ENCODE peak calls at places on chromosomes 6 and 20, in four cellular contexts. D is GM12878, J is HepG2, E is SK-N-SH. I is an unnamed sample.

GRCh38 chr6:11771473-11772048 is 7.0 kb downstream of the ADTRP start:
- DNase-seq in D (no peak), J (no peak), E (no peak), I (no peak)

GRCh38 chr20:36819662-36820061 is 46.1 kb upstream of the DSN1 start:
- DNase-seq in D (no peak), J (no peak), E (no peak), I (no peak)

GRCh38 chr6:108608453-108609275 is 47.9 kb downstream of the FOXO3 start:
- DNase-seq in D (no peak), J (no peak), E (no peak), I (no peak)

GRCh38 chr6:40177596-40177995 is 243.3 kb upstream of the MOCS1 start:
- DNase-seq in D (no peak), J (no peak), E (no peak), I (no peak)

GRCh38 chr6:159012201-159012600 is 12.2 kb upstream of the RSPH3 start:
- DNase-seq in D (no peak), J (no peak), E (no peak), I (no peak)

GRCh38 chr6:150547511-150548222 is 52.0 kb upstream of the PLEKHG1 start:
- DNase-seq in D (no peak), J (peak), E (no peak), I (no peak)

GRCh38 chr6:2264932-2265331 is 19.5 kb upstream of the GMDS start:
- DNase-seq in D (no peak), J (no peak), E (no peak), I (no peak)

GRCh38 chr6:122726649-122727048 is 52.9 kb upstream of the FABP7 start:
- DNase-seq in D (no peak), J (peak), E (peak), I (peak)

GRCh38 chr6:111256646-111257045 is 169.3 kb downstream of the SLC16A10 start:
- DNase-seq in D (no peak), J (peak), E (no peak), I (peak)

GRCh38 chr6:143507358-143508145 is 4.0 kb downstream of the FUCA2 start:
- DNase-seq in D (no peak), J (no peak), E (no peak), I (no peak)

GRCh38 chr6:108157972-108158441 is 7.8 kb upstream of the NR2E1 start:
- DNase-seq in D (no peak), J (no peak), E (peak), I (peak)

GRCh38 chr6:121463087-121463486 is 27.6 kb downstream of the GJA1 start:
- DNase-seq in D (no peak), J (no peak), E (no peak), I (no peak)

GRCh38 chr6:27592107-27592480 is 119.2 kb upstream of the ZNF184 start:
- DNase-seq in D (no peak), J (no peak), E (no peak), I (no peak)

GRCh38 chr20:56689318-56689717 is 60.2 kb downstream of the TFAP2C start:
- DNase-seq in D (no peak), J (no peak), E (no peak), I (no peak)

GRCh38 chr20:46283426-46283825 is 24.9 kb downstream of the CDH22 start:
- DNase-seq in D (no peak), J (no peak), E (no peak), I (peak)

GRCh38 chr20:25057234-25058050 is 497 bp downstream of the ACSS1 start:
- DNase-seq in D (no peak), J (no peak), E (peak), I (peak)

GRCh38 chr20:39676857-39677351 is 714.8 kb downstream of the DHX35 start:
- DNase-seq in D (no peak), J (no peak), E (no peak), I (no peak)

GRCh38 chr20:63027425-63028389 is 20.9 kb upstream of the BHLHE23 start:
- DNase-seq in D (no peak), J (no peak), E (peak), I (peak)

GRCh38 chr6:75305573-75305972 is 21.0 kb upstream of the TMEM30A start:
- DNase-seq in D (no peak), J (no peak), E (no peak), I (no peak)

GRCh38 chr6:11770546-11771466 is 7.8 kb downstream of the ADTRP start:
- DNase-seq in D (no peak), J (no peak), E (peak), I (peak)

GRCh38 chr6:53593001-53593488 is 48.1 kb upstream of the GCLC start:
- DNase-seq in D (no peak), J (no peak), E (no peak), I (no peak)

GRCh38 chr6:154276810-154277577 is 79.6 kb downstream of the IPCEF1 start:
- DNase-seq in D (no peak), J (peak), E (peak), I (peak)

GRCh38 chr6:148430897-148431296 is 88.3 kb downstream of the SASH1 start:
- DNase-seq in D (no peak), J (no peak), E (no peak), I (no peak)

GRCh38 chr20:51596656-51597388 is 54.3 kb upstream of the NFATC2 start:
- DNase-seq in D (no peak), J (no peak), E (no peak), I (no peak)

GRCh38 chr6:34544052-34544604 is 12.0 kb downstream of the SPDEF start:
- DNase-seq in D (no peak), J (no peak), E (no peak), I (no peak)

GRCh38 chr20:9051508-9051907 is 17.4 kb upstream of the PLCB4 start:
- DNase-seq in D (no peak), J (peak), E (no peak), I (peak)

GRCh38 chr20:20064303-20064702 is 12.0 kb downstream of the CFAP61 start:
- DNase-seq in D (no peak), J (peak), E (no peak), I (no peak)

GRCh38 chr20:20065366-20065765 is 13.0 kb downstream of the CFAP61 start:
- DNase-seq in D (no peak), J (no peak), E (no peak), I (no peak)

DNA sequence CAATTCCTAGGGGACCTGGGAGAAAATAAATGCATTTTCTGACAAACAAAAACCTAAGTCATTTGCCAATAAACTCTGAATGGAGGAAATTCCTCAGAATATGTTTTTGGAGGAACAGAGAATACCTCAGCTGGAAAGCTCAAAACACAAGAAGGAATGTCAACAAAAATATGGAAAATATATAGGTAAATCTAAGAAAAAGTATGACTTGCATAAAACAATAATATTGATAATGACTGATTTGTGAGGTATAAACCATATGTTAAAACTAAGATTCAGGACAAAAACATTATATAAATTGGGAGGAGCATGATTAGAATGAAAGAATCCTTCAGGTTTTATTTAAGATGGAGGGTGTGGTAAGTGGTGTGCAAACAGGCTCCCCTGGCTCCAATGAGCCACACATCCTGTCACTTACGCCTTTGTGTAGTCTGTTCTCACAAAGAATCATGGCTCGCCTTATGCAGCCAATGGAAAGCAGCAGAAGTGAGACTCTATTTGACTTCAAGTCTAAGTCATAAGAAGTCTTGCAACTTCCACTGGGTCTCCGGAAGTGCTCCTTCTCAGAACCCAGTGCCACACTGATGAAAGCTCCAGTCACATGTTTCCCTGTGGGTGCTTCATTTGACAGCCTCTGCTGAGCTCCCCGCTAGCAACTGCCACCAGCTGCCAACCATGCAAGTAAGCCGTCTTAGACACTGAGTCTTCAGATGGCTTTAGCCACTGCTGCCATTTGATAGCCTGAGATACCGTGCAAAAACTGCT is 8.1 kb downstream of the CFAP61 start:
- DNase-seq in D (no peak), J (no peak), E (no peak), I (no peak)
- TF ChIP-seq PBX3 in D (no peak), J (no peak), E (no peak), I (no peak)

GRCh38 chr6:166515072-166515810 is 71.2 kb downstream of the RAMACL start:
- DNase-seq in D (no peak), J (peak), E (no peak), I (peak)
- TF ChIP-seq PBX3 in D (no peak), J (no peak), E (peak), I (no peak)

DNA sequence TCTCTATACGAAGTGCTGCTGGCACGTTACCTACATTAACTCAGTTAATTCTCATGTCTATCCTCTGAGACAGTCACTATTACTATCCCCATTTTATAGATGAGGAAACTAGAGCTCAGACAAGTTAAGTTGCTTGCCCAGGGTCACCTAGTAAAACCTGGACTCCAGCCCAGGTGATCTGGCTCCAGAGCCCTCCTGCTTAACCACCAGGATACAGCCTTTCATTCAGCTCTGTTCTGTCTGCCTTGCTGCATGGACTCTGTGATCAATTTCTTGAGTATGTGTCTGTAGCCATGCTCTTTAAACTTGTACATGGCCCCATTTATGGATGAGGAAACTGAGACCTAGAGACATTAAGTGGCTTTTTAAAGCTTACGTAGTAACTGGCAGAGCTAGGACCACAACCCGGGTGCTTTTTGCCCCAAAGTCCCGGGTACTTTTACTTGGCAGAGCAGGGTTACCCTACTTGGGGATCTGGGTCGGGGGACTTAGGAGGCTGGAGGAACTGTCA is 4.7 kb downstream of the CDKN1A start:
- DNase-seq in D (no peak), J (no peak), E (no peak), I (no peak)
- TF ChIP-seq PBX3 in D (no peak), J (no peak), E (no peak), I (no peak)

GRCh38 chr20:59084041-59084841 is 41.7 kb upstream of the PRELID3B start:
- DNase-seq in D (no peak), J (no peak), E (no peak), I (no peak)
- TF ChIP-seq PBX3 in D (no peak), J (no peak), E (no peak), I (no peak)

DNA sequence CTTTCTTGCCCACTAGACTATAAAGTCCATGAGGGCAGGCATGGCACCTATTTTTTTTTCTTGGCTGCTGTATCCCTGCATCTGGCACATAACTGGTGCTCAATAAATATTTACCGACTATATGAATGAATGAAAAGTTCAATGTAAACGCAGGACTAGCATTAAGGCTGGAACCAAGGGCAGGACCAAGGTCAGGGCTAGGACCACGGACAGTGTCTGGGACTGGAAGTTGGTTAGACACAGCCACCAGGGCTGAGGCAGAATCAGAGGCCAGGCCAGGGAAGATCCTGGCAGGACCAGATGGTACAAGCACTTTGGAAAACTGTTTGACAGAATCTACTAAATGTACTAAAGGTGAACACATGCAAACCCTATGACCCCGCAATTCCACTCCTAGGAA is 3.7 kb downstream of the TNXB start:
- DNase-seq in D (no peak), J (no peak), E (no peak), I (no peak)
- TF ChIP-seq PBX3 in D (no peak), J (no peak), E (no peak), I (no peak)

GRCh38 chr20:19205999-19206398 is 6.4 kb upstream of the SLC24A3 start:
- DNase-seq in D (peak), J (peak), E (peak), I (peak)
- TF ChIP-seq PBX3 in D (no peak), J (no peak), E (no peak), I (no peak)